ENCODE peak calls at places on chromosomes 5 and 9, in four cellular contexts. S, X, V and P are unnamed samples.

GRCh38 chr9:98642661-98643312 is 65.9 kb downstream of the GABBR2 start:
- DNase-seq in S (no peak), X (no peak), V (no peak), P (no peak)

GRCh38 chr9:91028166-91028827 is 226.7 kb downstream of the SYK start:
- DNase-seq in S (no peak), X (no peak), V (no peak), P (no peak)

GRCh38 chr9:128706671-128707381 is 4.5 kb downstream of the PKN3 start:
- DNase-seq in S (no peak), X (no peak), V (no peak), P (no peak)

GRCh38 chr9:136228107-136228875 is 17.3 kb downstream of the QSOX2 start:
- DNase-seq in S (peak; percentile 69), X (peak; percentile 13), V (no peak), P (peak; percentile 83)

GRCh38 chr5:160506006-160507004 is 84.7 kb downstream of the PTTG1 start:
- DNase-seq in S (no peak), X (no peak), V (no peak), P (no peak)

GRCh38 chr5:169153405-169153804 is 147.5 kb downstream of the SLIT3 start:
- DNase-seq in S (no peak), X (no peak), V (no peak), P (no peak)

GRCh38 chr5:77852514-77853352 is 76.6 kb upstream of the TBCA start:
- DNase-seq in S (no peak), X (no peak), V (no peak), P (no peak)

GRCh38 chr5:10635861-10636350 is 72.0 kb downstream of the ANKRD33B start:
- DNase-seq in S (no peak), X (no peak), V (no peak), P (no peak)

GRCh38 chr5:60287174-60287771 is 393.7 kb upstream of the PDE4D start:
- DNase-seq in S (peak; percentile 75), X (peak; percentile 69), V (peak; percentile 45), P (peak; percentile 22)

GRCh38 chr9:37468620-37469019 is 3.4 kb upstream of the ZBTB5 start:
- DNase-seq in S (peak; percentile 68), X (no peak), V (no peak), P (no peak)

GRCh38 chr9:37464426-37465248 is 613 bp downstream of the ZBTB5 start:
- DNase-seq in S (no peak), X (no peak), V (no peak), P (peak; percentile 48)

GRCh38 chr9:37464006-37464405 is 1.2 kb downstream of the ZBTB5 start:
- DNase-seq in S (no peak), X (no peak), V (no peak), P (no peak)

GRCh38 chr9:37465249-37466036 is at the start of gene ZBTB5:
- DNase-seq in S (peak; percentile 99), X (peak; percentile 100), V (peak; percentile 99), P (peak; percentile 100)

GRCh38 chr9:37466037-37466709 is 923 bp upstream of the ZBTB5 start:
- DNase-seq in S (peak; percentile 43), X (peak; percentile 25), V (peak; percentile 71), P (peak; percentile 83)
- TF ChIP-seq REST in S (no peak), X (no peak), V (no peak), P (no peak)

GRCh38 chr5:143341807-143342570 is 61.5 kb downstream of the NR3C1 start:
- DNase-seq in S (peak; percentile 21), X (no peak), V (no peak), P (peak; percentile 48)
- TF ChIP-seq SIN3A in S (no peak), X (no peak), V (no peak), P (no peak)

GRCh38 chr9:89711866-89712265 is 107.1 kb downstream of the GADD45G start:
- DNase-seq in S (no peak), X (no peak), V (no peak), P (no peak)
- TF ChIP-seq TCF7L2 in S (no peak), X (no peak), V (no peak), P (no peak)

GRCh38 chr5:106454050-106454449 is 1216.7 kb downstream of the EFNA5 start:
- DNase-seq in S (no peak), X (no peak), V (no peak), P (no peak)
- TF ChIP-seq REST in S (no peak), X (no peak), V (no peak), P (no peak)

DNA sequence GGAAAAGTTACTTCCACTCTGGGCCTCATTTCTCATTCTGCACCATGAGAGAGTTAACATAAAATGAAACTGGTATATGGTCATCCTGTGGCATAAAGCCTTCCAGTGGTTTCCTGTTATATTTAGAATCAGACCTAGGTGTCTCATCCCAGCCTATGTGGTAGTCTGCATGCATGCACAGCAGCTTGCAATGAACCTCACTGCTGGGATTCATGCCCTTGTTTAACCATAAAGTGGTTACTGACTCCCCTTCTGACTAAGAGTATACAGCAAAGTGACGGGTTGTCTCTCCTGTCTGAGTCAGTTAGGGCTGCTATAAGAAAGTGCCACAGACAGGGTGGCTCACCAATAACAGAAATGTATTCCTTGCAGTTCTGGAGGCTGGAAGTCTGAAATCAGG is 14.7 kb upstream of the TDRD7 start:
- DNase-seq in S (no peak), X (no peak), V (no peak), P (no peak)
- TF ChIP-seq SIN3A in S (no peak), X (no peak), V (no peak), P (no peak)

GRCh38 chr9:129722913-129723312 is 29.9 kb downstream of the PTGES start:
- DNase-seq in S (no peak), X (no peak), V (no peak), P (no peak)

GRCh38 chr9:129728744-129729143 is 24.1 kb downstream of the PTGES start:
- DNase-seq in S (no peak), X (no peak), V (no peak), P (no peak)

GRCh38 chr9:129724456-129725190 is 28.2 kb downstream of the PTGES start:
- DNase-seq in S (no peak), X (no peak), V (no peak), P (no peak)

GRCh38 chr9:129726322-129727160 is 26.3 kb downstream of the PTGES start:
- DNase-seq in S (peak; percentile 64), X (peak; percentile 30), V (peak; percentile 98), P (peak; percentile 12)

DNA sequence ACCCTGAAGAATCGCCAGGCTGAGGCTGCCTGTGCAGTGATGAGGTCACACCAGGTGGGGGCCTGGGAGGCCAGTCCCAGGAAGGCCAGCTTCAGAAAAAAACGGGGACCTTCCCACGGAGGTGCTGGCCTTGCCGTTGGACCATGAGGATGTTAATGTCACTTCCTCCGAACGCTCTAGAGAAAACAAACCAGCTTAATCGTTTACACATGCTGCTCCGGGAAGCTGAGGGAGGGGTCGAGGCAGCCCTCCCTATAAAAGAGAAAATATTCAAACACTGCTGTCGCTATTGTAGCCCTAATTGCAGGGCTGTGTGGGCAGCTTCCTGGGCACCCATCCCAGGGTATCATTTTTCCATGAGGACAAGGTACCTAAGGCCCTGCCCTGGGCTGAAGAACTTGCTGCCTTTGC is 27.0 kb downstream of the PTGES start:
- DNase-seq in S (no peak), X (no peak), V (no peak), P (no peak)
- TF ChIP-seq TCF7L2 in S (no peak), X (no peak), V (no peak), P (no peak)

GRCh38 chr5:142499591-142500384 is 175.0 kb upstream of the SPRY4 start:
- DNase-seq in S (no peak), X (peak; percentile 89), V (no peak), P (no peak)
- TF ChIP-seq REST in S (no peak), X (no peak), V (no peak), P (no peak)

GRCh38 chr5:6837519-6838110 is 124.4 kb downstream of the TENT4A start:
- DNase-seq in S (no peak), X (no peak), V (peak; percentile 66), P (peak; percentile 13)
- TF ChIP-seq SIN3A in S (no peak), X (no peak), V (no peak), P (no peak)

GRCh38 chr9:134858051-134858841 is 22.4 kb upstream of the FCN2 start:
- DNase-seq in S (no peak), X (no peak), V (no peak), P (no peak)
- TF ChIP-seq TCF7L2 in S (no peak), X (no peak), V (no peak), P (no peak)